ENCODE peak calls at places on chromosomes 1 and 21, in four cellular contexts. X is psoas muscle, E is uterus, N is left ventricle myocardium inferior. M is an unnamed sample. For H3K4me1 and H3K36me3, the result is how much of the 10 kb centered on the place peaks cover.

GRCh38 chr1:96945509-96946084 is 224.0 kb downstream of the PTBP2 start:
- DNase-seq in X (no peak), N (no peak), E (no peak), M (no peak)

GRCh38 chr1:84434081-84434755 is 35.9 kb downstream of the DNASE2B start:
- DNase-seq in X (no peak), E (no peak), N (no peak), M (no peak)

GRCh38 chr1:65629788-65630187 is 162.9 kb upstream of the PDE4B start:
- DNase-seq in X (no peak), E (no peak), N (no peak), M (no peak)

GRCh38 chr1:10910490-10911273 is 101.8 kb upstream of the TARDBP start:
- DNase-seq in X (no peak), N (no peak), E (no peak), M (peak)

GRCh38 chr1:219941179-219942118 is 13.1 kb upstream of the SLC30A10 start:
- DNase-seq in X (no peak), E (no peak), N (no peak), M (no peak)

GRCh38 chr1:150925080-150925479 is 1.1 kb upstream of the SETDB1 start:
- DNase-seq in N (no peak), E (no peak), X (no peak), M (no peak)

GRCh38 chr1:228032041-228032440 is 25.2 kb downstream of the WNT3A start:
- DNase-seq in X (no peak), E (peak), N (no peak), M (no peak)

GRCh38 chr1:46041551-46041950 is 90.9 kb downstream of the PIK3R3 start:
- DNase-seq in X (no peak), E (no peak), N (no peak), M (no peak)

GRCh38 chr1:192545781-192546521 is 29.6 kb upstream of the RGS1 start:
- DNase-seq in X (no peak), E (no peak), N (no peak), M (no peak)

GRCh38 chr1:206578959-206579358 is 33.3 kb downstream of the EIF2D start:
- DNase-seq in E (no peak), N (no peak), X (no peak), M (no peak)

GRCh38 chr1:164760585-164760968 is 201.6 kb downstream of the PBX1 start:
- DNase-seq in N (no peak), E (no peak), X (no peak), M (no peak)

GRCh38 chr1:231209531-231209930 is 31.5 kb upstream of the GNPAT start:
- DNase-seq in X (no peak), N (no peak), E (no peak), M (no peak)

GRCh38 chr1:99782920-99783319 is 16.5 kb upstream of the FRRS1 start:
- DNase-seq in X (no peak), N (no peak), E (no peak), M (no peak)

GRCh38 chr1:12232221-12232620 is 2.4 kb downstream of the VPS13D start:
- DNase-seq in N (peak), X (peak), E (no peak), M (no peak)

GRCh38 chr1:52056110-52056936 is at the start of gene BTF3L4:
- DNase-seq in E (peak), N (peak), X (peak), M (peak)

GRCh38 chr1:116164056-116164889 is 53.1 kb downstream of the MAB21L3 start:
- DNase-seq in E (no peak), X (peak), N (peak), M (peak)

GRCh38 chr1:170929835-170930554 is 5.3 kb upstream of the MROH9 start:
- DNase-seq in X (no peak), N (no peak), E (peak), M (peak)

GRCh38 chr21:45975017-45975595 is 6.5 kb upstream of the COL6A1 start:
- DNase-seq in X (peak), E (peak), N (peak), M (peak)

GRCh38 chr1:167633258-167633944 is 3.4 kb downstream of the RCSD1 start:
- DNase-seq in X (no peak), N (no peak), E (no peak), M (no peak)

GRCh38 chr1:213568929-213569815 is 418.6 kb upstream of the PROX1 start:
- DNase-seq in E (no peak), N (no peak), X (no peak), M (no peak)

GRCh38 chr1:34759472-34760357 is at the start of gene GJB4:
- DNase-seq in E (no peak), N (no peak), X (no peak), M (no peak)

GRCh38 chr1:34758751-34759150 is 789 bp upstream of the GJB4 start:
- DNase-seq in N (no peak), X (no peak), E (no peak), M (no peak)

GRCh38 chr1:34755961-34756360 is 1.1 kb downstream of the GJB5 start:
- DNase-seq in X (no peak), N (no peak), E (no peak), M (no peak)

GRCh38 chr1:34754878-34755637 is at the start of gene GJB5:
- DNase-seq in X (no peak), N (no peak), E (no peak), M (no peak)

GRCh38 chr1:34757386-34757785 is 2.2 kb upstream of the GJB4 start:
- DNase-seq in N (no peak), X (no peak), E (no peak), M (no peak)
- H3K4me1 ChIP-seq in N (under half), X (under half), E (under half), M (under half)

GRCh38 chr21:37155216-37155615 is 82.2 kb downstream of the TTC3 start:
- DNase-seq in N (no peak), E (no peak), X (no peak), M (no peak)

GRCh38 chr21:37153193-37153934 is 80.3 kb downstream of the TTC3 start:
- DNase-seq in E (peak), N (no peak), X (no peak), M (peak)

GRCh38 chr21:37157938-37158337 is 84.9 kb downstream of the TTC3 start:
- DNase-seq in N (no peak), E (no peak), X (no peak), M (no peak)

GRCh38 chr21:37149411-37149810 is 76.4 kb downstream of the TTC3 start:
- DNase-seq in X (no peak), N (no peak), E (no peak), M (peak)

DNA sequence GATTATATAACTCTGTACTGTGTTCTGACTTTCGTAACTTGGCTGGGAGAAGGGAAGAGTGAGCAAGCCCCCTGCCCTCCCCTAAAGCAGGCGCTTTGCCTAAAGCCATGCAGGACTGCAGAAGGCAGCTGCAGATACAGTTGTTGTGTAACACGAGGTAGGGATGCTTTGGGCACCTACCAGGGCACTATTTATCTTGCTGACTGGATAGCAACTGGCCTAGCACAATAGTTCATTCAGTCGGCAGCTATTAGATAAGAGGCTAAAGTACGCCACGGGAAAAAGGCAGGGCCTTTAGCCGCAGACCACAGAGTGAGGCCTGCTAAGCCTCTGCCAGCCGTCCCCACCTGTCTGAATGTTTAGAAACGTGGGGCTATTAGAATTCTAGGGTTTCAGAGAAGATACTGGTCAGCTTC is 80.9 kb downstream of the TTC3 start:
- DNase-seq in X (peak), E (peak), N (no peak), M (peak)
- H3K36me3 ChIP-seq in X (under half), E (under half), N (half or more), M (half or more)

DNA sequence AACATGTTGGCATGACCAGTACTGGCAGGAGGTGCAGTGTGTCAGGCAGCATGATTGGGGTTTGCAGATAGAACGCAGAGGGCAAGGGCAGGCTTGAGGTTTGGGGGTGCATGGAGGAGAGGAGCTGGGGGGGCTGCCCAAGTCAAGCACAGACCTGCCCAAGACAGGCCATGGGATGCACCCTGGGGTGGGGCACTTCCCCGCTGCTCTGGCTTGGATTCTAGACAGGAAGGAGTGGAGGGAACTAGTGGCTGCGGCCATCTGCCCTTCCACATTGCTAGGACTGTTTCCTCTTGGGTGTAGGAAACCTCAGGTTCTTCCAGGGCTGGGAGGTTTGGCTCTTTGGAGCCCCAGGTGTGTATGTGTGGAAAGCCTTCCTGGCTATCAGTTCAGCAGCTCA is 3.0 kb downstream of the PDXK start:
- DNase-seq in N (no peak), E (no peak), X (no peak), M (no peak)
- H3K4me1 ChIP-seq in N (half or more), E (under half), X (under half), M (under half)

DNA sequence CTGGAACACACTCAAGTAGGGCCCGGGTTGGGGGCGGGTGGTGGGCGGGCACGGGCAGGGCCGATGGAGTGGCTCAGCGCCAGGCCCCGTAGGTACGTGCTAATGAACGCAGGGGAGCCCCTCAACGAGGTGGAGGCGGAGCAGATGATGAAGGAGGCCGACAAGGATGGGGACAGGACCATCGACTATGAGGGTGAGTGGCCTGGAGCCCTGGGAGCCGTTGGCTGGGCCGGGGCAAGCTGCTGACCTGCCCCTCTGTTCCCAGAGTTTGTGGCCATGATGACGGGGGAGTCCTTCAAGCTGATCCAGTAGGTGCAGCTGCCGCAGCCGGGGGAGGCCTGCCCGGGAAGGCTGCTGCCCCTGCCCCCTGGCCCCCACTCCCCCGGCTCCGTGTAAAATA is 1.8 kb downstream of the CALML6 start:
- DNase-seq in N (no peak), E (no peak), X (peak), M (no peak)
- H3K36me3 ChIP-seq in N (under half), E (under half), X (under half), M (under half)

GRCh38 chr1:17097787-17098186 is 21.5 kb downstream of the PADI2 start:
- DNase-seq in N (no peak), E (no peak), X (no peak), M (no peak)
- H3K4me1 ChIP-seq in N (under half), E (under half), X (half or more), M (under half)